ENCODE peak calls at places on chromosomes 16 and 17, in five cellular contexts. J is K562, H is HepG2, D is SK-N-SH, F is GM12878. K is an unnamed sample.

GRCh38 chr16:56589141-56590039 is at the start of gene MT3:
- DNase-seq in D (peak), F (no peak), H (no peak), J (no peak), K (no peak)

GRCh38 chr17:8041249-8041928 is 2.5 kb downstream of the ALOX15B start:
- DNase-seq in H (peak), J (peak), F (no peak), D (peak), K (peak)

GRCh38 chr16:3481696-3482658 is 13.3 kb downstream of the C16orf90 start:
- DNase-seq in F (no peak), H (no peak), J (no peak), D (peak), K (no peak)

GRCh38 chr17:2054740-2055493 is at the start of gene HIC1:
- DNase-seq in H (peak), D (peak), F (no peak), J (peak), K (no peak)

GRCh38 chr16:70809392-70810060 is 8.6 kb upstream of the VAC14 start:
- DNase-seq in D (no peak), F (no peak), H (no peak), J (no peak), K (no peak)

GRCh38 chr16:66961065-66961744 is at the start of gene CES3:
- DNase-seq in H (peak), D (peak), F (no peak), J (peak), K (peak)

GRCh38 chr17:33055746-33056145 is 64.1 kb downstream of the SPACA3 start:
- DNase-seq in J (no peak), F (no peak), D (no peak), H (no peak), K (no peak)

GRCh38 chr16:87602821-87603683 is 744 bp downstream of the JPH3 start:
- DNase-seq in J (no peak), F (no peak), D (peak), H (no peak), K (no peak)

GRCh38 chr17:10125761-10126553 is 72.4 kb downstream of the GAS7 start:
- DNase-seq in F (no peak), H (no peak), J (no peak), D (no peak), K (no peak)

GRCh38 chr17:4313482-4314114 is 49.8 kb upstream of the ANKFY1 start:
- DNase-seq in F (no peak), D (no peak), H (no peak), J (no peak), K (no peak)

GRCh38 chr17:49891694-49892389 is 44.0 kb upstream of the TAC4 start:
- DNase-seq in J (no peak), D (no peak), F (no peak), H (no peak), K (no peak)

GRCh38 chr16:69873783-69874182 is 77.4 kb upstream of the CLEC18A start:
- DNase-seq in H (no peak), J (no peak), F (no peak), D (no peak), K (no peak)

GRCh38 chr16:10558746-10559641 is 21.4 kb downstream of the EMP2 start:
- DNase-seq in D (no peak), J (no peak), H (no peak), F (no peak), K (no peak)

GRCh38 chr17:9386401-9386800 is 189.2 kb downstream of the STX8 start:
- DNase-seq in D (no peak), F (no peak), J (no peak), H (no peak), K (peak)

GRCh38 chr17:55495239-55495638 is 16.0 kb downstream of the SMIM36 start:
- DNase-seq in J (no peak), H (no peak), F (no peak), D (no peak), K (no peak)

GRCh38 chr17:44210342-44211192 is 8.9 kb downstream of the UBTF start:
- DNase-seq in J (peak), H (no peak), D (peak), F (no peak), K (peak)

GRCh38 chr17:34997355-34997862 is 17.1 kb downstream of the LIG3 start:
- DNase-seq in H (no peak), D (no peak), F (no peak), J (no peak), K (no peak)

GRCh38 chr17:29611351-29612093 is 11.2 kb downstream of the CORO6 start:
- DNase-seq in H (no peak), D (no peak), J (no peak), F (no peak), K (no peak)

GRCh38 chr16:17224859-17225258 is 245.9 kb downstream of the XYLT1 start:
- DNase-seq in J (no peak), D (no peak), F (no peak), H (no peak), K (peak)

GRCh38 chr17:46770818-46771600 is 47.5 kb downstream of the WNT3 start:
- DNase-seq in H (peak), D (peak), F (no peak), J (peak), K (peak)

GRCh38 chr17:11391134-11391533 is 150.1 kb downstream of the SHISA6 start:
- DNase-seq in D (peak), H (peak), F (no peak), J (peak), K (no peak)

GRCh38 chr16:14286381-14287230 is 215.5 kb downstream of the MRTFB start:
- DNase-seq in J (no peak), H (no peak), D (no peak), F (no peak), K (no peak)

GRCh38 chr16:14283786-14284185 is 212.7 kb downstream of the MRTFB start:
- DNase-seq in J (no peak), F (no peak), H (no peak), D (no peak), K (no peak)

GRCh38 chr16:14285542-14286380 is 214.6 kb downstream of the MRTFB start:
- DNase-seq in F (peak), H (peak), D (peak), J (peak), K (peak)

GRCh38 chr16:14284371-14284770 is 213.3 kb downstream of the MRTFB start:
- DNase-seq in J (no peak), F (no peak), H (no peak), D (no peak), K (no peak)

GRCh38 chr16:14284930-14285541 is 213.9 kb downstream of the MRTFB start:
- DNase-seq in H (peak), F (no peak), J (no peak), D (no peak), K (peak)
- TF ChIP-seq REST in H (no peak), F (no peak), J (no peak), D (no peak), K (no peak)

GRCh38 chr16:75535901-75536300 is at the start of gene CHST5:
- DNase-seq in H (no peak), F (no peak), J (no peak), D (no peak), K (no peak)
- TF ChIP-seq GABPA in H (no peak), F (no peak), J (no peak), D (no peak), K (no peak)

DNA sequence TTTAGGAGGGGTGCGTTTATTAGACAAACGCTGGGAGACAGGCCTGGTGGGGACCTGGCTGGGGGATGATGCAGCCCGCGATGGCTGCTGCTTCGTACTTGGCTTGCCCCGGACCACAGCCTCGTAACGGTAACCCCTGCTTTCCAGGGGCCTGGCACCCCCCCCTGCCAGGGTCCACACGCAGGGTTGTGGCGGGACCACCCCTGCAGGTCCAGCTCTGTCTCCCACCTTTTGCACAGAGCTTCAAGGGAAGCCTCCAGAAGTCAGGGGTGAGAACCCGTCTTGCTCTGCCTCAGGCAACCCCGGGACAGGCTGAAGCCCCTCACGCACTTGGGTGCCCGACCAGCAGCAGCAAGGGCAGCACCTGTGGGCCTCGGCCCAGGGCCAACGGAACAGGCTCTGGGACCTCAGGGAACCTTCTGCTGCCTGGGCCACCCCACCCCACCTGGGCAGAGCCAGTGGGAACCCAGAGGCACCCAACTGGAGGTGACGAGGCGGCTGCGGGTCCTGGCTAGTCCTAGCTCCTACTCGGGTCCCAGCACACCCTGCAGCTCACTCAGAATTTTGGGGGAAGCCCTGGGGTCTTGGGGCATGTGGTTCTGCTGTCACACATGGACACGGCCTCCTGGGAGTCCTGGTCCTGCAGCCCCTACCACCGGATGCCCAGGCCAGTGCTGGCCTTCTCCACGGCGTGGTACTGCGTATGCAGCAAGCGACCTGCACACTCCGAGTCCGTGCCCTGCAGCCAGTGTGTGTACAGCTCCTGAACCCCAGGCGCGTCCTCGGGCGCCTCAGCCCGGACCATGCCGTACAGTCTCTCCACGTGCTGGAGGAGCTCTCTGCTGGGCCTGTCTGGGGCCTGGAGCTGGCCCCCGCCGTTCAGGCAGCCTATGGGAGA is 3.1 kb downstream of the HAGHL start:
- DNase-seq in F (no peak), H (no peak), J (no peak), D (no peak), K (no peak)
- TF ChIP-seq POLR2AphosphoS5 in F (no peak), H (no peak), J (no peak), D (no peak), K (no peak)

GRCh38 chr16:30767767-30768465 is 5.8 kb downstream of the RNF40 start:
- DNase-seq in H (no peak), J (no peak), F (no peak), D (no peak), K (no peak)
- TF ChIP-seq REST in H (no peak), J (no peak), F (no peak), D (no peak), K (no peak)

GRCh38 chr17:64019486-64020067 is 856 bp downstream of the ICAM2 start:
- DNase-seq in J (no peak), H (no peak), D (no peak), F (peak), K (no peak)

GRCh38 chr17:64024215-64024654 is 3.8 kb upstream of the ICAM2 start:
- DNase-seq in D (no peak), J (peak), H (no peak), F (no peak), K (no peak)

GRCh38 chr17:64020068-64020766 is at the start of gene ICAM2:
- DNase-seq in F (peak), J (no peak), H (no peak), D (no peak), K (peak)

GRCh38 chr17:64024781-64025731 is 4.6 kb upstream of the ICAM2 start:
- DNase-seq in H (no peak), J (no peak), D (no peak), F (no peak), K (no peak)

DNA sequence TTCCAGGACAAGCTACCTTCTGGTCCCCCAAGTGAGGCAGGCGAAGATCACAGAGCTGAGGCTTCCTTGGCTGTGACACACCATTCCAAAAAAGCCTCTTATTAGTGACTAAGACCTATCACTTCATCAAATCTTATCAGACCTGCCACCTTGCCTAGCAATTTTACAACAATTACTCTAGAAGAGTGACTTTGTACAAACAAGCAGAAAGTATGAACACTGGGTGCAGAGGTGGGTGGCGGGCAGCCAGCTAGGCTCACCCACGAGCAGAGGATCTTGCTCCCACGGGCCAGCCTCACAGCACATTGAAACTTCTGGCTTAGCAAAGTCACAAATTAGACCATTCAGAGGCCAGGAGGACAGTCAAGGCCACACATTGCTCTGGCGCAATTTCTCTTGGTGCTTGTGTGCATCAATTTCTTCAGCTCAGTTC is 2.2 kb upstream of the ICAM2 start:
- DNase-seq in F (no peak), J (peak), H (no peak), D (no peak), K (no peak)
- TF ChIP-seq GABPA in F (no peak), J (no peak), H (no peak), D (no peak), K (no peak)

GRCh38 chr16:85004587-85005205 is 6.6 kb downstream of the ZDHHC7 start:
- DNase-seq in D (no peak), F (no peak), J (peak), H (no peak), K (no peak)

GRCh38 chr16:85007815-85008214 is 3.5 kb downstream of the ZDHHC7 start:
- DNase-seq in J (no peak), H (no peak), D (no peak), F (no peak), K (no peak)

GRCh38 chr16:85003723-85004586 is 7.4 kb downstream of the ZDHHC7 start:
- DNase-seq in H (no peak), J (no peak), D (no peak), F (no peak), K (no peak)

GRCh38 chr16:85006639-85007038 is 4.7 kb downstream of the ZDHHC7 start:
- DNase-seq in H (no peak), D (no peak), F (no peak), J (no peak), K (no peak)

GRCh38 chr16:85005278-85006069 is 5.9 kb downstream of the ZDHHC7 start:
- DNase-seq in F (no peak), D (no peak), H (no peak), J (no peak), K (no peak)
- TF ChIP-seq POLR2AphosphoS5 in F (no peak), D (no peak), H (no peak), J (no peak), K (no peak)

DNA sequence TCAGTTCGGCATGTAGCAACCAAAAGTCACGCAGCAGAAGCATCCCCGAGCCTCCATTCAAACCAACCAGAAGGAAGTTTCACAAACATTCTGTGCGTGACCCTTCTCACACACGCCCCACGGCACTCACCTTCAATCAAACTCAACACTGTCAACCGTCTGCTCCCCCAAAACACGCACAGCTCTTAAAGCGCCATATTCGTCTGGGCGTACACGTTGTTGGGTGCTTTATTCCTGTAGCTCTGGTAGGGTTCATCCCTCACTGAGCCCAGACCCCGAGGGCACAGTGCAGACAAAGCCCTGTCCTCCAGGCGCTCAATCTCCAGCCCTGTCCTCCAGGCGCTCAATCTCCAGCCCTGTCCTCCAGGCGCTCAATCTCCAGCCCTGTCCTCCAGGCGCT is 2.2 kb downstream of the RAB40B start:
- DNase-seq in J (no peak), F (no peak), H (no peak), D (no peak), K (no peak)
- TF ChIP-seq REST in J (no peak), F (no peak), H (no peak), D (no peak), K (no peak)

GRCh38 chr17:17070931-17071330 is 28.7 kb downstream of the MPRIP start:
- DNase-seq in H (no peak), F (no peak), D (no peak), J (no peak), K (no peak)
- TF ChIP-seq GABPA in H (no peak), F (no peak), D (no peak), J (no peak), K (no peak)

K was measured in HL-60.